ENCODE peak calls at places on chromosomes 3 and 15, in nine cellular contexts. K is GM13977, F is colonic mucosa, G is hepatocyte, D is glutamatergic neuron, Z is K562, H is fibroblast of mammary gland, C is DND-41, Q is ovary. Y is an unnamed sample.

GRCh38 chr3:188176476-188176875 is 22.5 kb downstream of the LPP start:
- DNase-seq in K (no peak), F (no peak), G (no peak), D (no peak), Z (no peak), H (no peak), C (no peak), Q (no peak), Y (no peak)

GRCh38 chr15:60563539-60564404 is 84.8 kb upstream of the ICE2 start:
- DNase-seq in K (peak; percentile 40), F (no peak), G (no peak), D (no peak), Z (no peak), H (no peak), C (no peak), Q (no peak), Y (no peak)

GRCh38 chr15:96947830-96948229 is 617.3 kb downstream of the NR2F2 start:
- DNase-seq in K (no peak), F (no peak), G (peak; percentile 44), D (peak; percentile 46), Z (no peak), H (no peak), C (no peak), Q (no peak), Y (peak; percentile 3)

GRCh38 chr3:126887686-126888085 is 95.2 kb upstream of the PLXNA1 start:
- DNase-seq in K (no peak), F (no peak), G (no peak), D (no peak), Z (no peak), H (no peak), C (no peak), Q (no peak), Y (no peak)

GRCh38 chr3:42908675-42909074 is 2.7 kb downstream of the ZNF662 start:
- DNase-seq in K (no peak), F (no peak), G (no peak), D (no peak), Z (no peak), H (no peak), C (no peak), Q (no peak), Y (no peak)

GRCh38 chr15:43215961-43216360 is 4.9 kb downstream of the EPB42 start:
- DNase-seq in K (no peak), F (no peak), G (no peak), D (no peak), Z (no peak), H (no peak), C (no peak), Q (no peak), Y (peak; percentile 10)

GRCh38 chr15:69819371-69819770 is 278.3 kb downstream of the TLE3 start:
- DNase-seq in K (no peak), F (no peak), G (no peak), D (no peak), Z (no peak), H (no peak), C (no peak), Q (no peak), Y (no peak)

GRCh38 chr3:139482206-139482605 is 5.9 kb upstream of the RBP2 start:
- DNase-seq in K (no peak), F (no peak), G (no peak), D (no peak), Z (no peak), H (no peak), C (no peak), Q (no peak), Y (no peak)

GRCh38 chr3:140386357-140387100 is 291.3 kb upstream of the TRIM42 start:
- DNase-seq in K (no peak), F (no peak), G (no peak), D (peak; percentile 24), Z (no peak), H (peak; percentile 8), C (no peak), Q (peak; percentile 76), Y (no peak)

GRCh38 chr3:9669720-9670432 is 20.6 kb downstream of the MTMR14 start:
- DNase-seq in K (no peak), F (no peak), G (no peak), D (no peak), Z (no peak), H (no peak), C (no peak), Q (peak; percentile 34), Y (no peak)

GRCh38 chr15:52528465-52529288 is at the start of gene MYO5A:
- DNase-seq in K (peak; percentile 93), F (peak; percentile 60), G (peak; percentile 87), D (peak; percentile 85), Z (peak; percentile 80), H (peak; percentile 68), C (peak; percentile 78), Q (peak; percentile 72), Y (peak; percentile 74)

GRCh38 chr3:42667523-42668402 is 14.3 kb downstream of the ZBTB47 start:
- DNase-seq in K (no peak), F (no peak), G (no peak), D (peak; percentile 83), Z (peak; percentile 50), H (peak; percentile 41), C (no peak), Q (no peak), Y (no peak)

GRCh38 chr15:66004618-66005262 is 135.4 kb downstream of the RAB11A start:
- DNase-seq in K (peak; percentile 46), F (no peak), G (peak; percentile 66), D (no peak), Z (peak; percentile 62), H (peak; percentile 34), C (peak; percentile 45), Q (no peak), Y (peak; percentile 26)

GRCh38 chr3:39329493-39329892 is at the start of gene CCR8:
- DNase-seq in K (no peak), F (no peak), G (no peak), D (no peak), Z (no peak), H (no peak), C (no peak), Q (no peak), Y (no peak)

GRCh38 chr3:39327746-39328349 is 1.7 kb upstream of the CCR8 start:
- DNase-seq in K (peak; percentile 27), F (no peak), G (no peak), D (no peak), Z (no peak), H (no peak), C (no peak), Q (no peak), Y (no peak)

GRCh38 chr3:39327053-39327745 is 2.3 kb upstream of the CCR8 start:
- DNase-seq in K (no peak), F (no peak), G (no peak), D (no peak), Z (no peak), H (no peak), C (no peak), Q (no peak), Y (no peak)

GRCh38 chr3:39323454-39323853 is 6.1 kb upstream of the CCR8 start:
- DNase-seq in K (no peak), F (no peak), G (no peak), D (no peak), Z (no peak), H (no peak), C (no peak), Q (no peak), Y (no peak)

DNA sequence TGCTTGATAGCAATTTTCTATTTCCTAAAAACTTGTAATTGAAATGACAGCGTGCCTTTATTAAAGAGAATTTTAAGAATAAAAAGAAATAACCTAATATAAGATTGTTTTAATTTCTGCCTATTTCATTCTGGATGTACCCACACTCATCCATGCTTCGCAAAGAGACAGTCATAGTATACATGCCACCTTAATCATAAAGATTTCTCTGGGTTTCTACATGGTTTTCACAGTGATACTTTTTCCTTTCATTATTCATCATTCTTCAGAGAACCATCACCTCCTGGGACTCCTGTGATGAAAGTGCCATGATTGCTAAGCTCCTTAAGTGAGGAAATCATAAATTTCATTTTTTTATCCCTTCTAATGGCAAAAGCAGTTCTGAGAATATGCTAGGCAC is 4.3 kb upstream of the CCR8 start:
- DNase-seq in K (no peak), F (no peak), G (no peak), D (no peak), Z (no peak), H (no peak), C (no peak), Q (no peak), Y (no peak)
- TF ChIP-seq CTCF in K (no peak), F (no peak), G (no peak), D (no peak), Z (no peak), H (no peak), C (no peak), Q (no peak), Y (no peak)

DNA sequence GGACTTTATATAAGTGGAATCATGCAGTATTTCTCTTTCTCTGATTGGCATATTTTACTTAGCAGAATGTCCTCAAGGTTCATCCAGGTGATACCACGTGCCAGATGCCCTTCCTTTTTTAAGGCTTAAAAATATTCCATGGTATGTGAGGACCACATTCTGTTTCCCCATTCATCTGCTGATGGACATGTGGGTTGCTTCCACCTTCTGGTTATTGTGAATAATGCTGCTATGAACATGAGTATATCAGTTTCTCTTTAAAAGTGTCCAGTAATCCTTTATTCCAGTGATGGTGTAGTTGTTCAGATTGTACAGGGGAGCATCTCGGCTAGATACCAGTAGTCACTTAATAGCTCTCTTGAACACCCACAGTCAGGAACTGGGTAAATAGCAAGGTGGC is 50.4 kb upstream of the ATG7 start:
- DNase-seq in K (no peak), F (no peak), G (no peak), D (no peak), Z (no peak), H (no peak), C (no peak), Q (no peak), Y (no peak)
- TF ChIP-seq CTCF in K (no peak), F (peak; percentile 11), G (peak; percentile 23), D (no peak), Z (no peak), H (peak; percentile 14), C (peak; percentile 4), Q (no peak), Y (peak; percentile 24)

GRCh38 chr3:71510485-71510884 is 73.0 kb downstream of the FOXP1 start:
- DNase-seq in K (no peak), F (no peak), G (peak; percentile 40), D (no peak), Z (no peak), H (peak; percentile 34), C (no peak), Q (no peak), Y (peak; percentile 85)
- TF ChIP-seq CTCF in K (no peak), F (no peak), G (peak; percentile 35), D (no peak), Z (no peak), H (peak; percentile 15), C (no peak), Q (no peak), Y (peak; percentile 58)

DNA sequence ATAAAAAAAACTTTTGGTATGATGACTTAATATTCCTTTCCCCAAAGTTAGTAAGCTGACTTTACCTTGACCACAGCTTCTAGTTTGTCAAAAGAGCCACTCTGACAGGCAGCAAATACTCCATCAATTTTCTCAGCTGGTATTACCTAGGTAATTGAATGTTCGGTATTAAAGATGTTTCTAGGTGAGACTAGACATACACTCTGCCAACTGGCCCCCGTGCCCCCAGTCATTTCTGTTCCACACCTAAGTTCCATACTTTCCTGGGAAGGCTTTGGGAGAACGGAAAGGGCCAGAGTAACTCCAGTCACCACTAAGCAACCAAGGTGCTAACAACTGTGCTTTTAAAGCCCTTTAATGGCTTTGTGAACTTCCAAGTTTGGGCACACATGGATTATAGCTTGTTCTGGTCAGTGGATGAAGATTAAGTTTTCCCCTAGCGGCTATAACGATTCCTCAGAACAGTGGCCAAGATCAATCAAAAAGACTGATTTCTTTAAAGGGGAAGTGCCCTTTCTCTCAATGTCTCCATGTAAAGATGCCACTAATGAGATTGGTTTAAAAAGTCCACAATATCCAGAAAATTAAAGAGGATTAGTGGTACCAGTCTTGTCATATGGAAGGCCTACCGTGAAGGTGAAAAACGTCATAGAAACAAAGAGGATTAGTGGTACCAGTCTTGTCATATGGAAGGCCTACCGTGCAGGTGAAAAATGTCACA is 7.0 kb downstream of the EIF4A2 start:
- DNase-seq in K (no peak), F (no peak), G (no peak), D (no peak), Z (no peak), H (peak; percentile 72), C (peak; percentile 32), Q (no peak), Y (peak; percentile 53)
- TF ChIP-seq CTCF in K (no peak), F (no peak), G (no peak), D (no peak), Z (peak; percentile 19), H (peak; percentile 28), C (no peak), Q (no peak), Y (no peak)